ENCODE peak calls at places on chromosomes 2 and 18, in nine cellular contexts. E is dorsolateral prefrontal cortex; J is HS-5; M is transverse colon; Y is hippocampal formation; G is AML-193; D is NCI-H345; V is HS-27A; R is activated naive CD4-positive, alpha-beta T cell treated with anti-CD3 and anti-CD28 coated beads, Interleukin-2, amount 10 ng/mL, durations not matched to agents 7 days and 5 days. T is an unnamed sample.

GRCh38 chr2:235194836-235195235 is 243.0 kb downstream of the SH3BP4 start:
- DNase-seq in J (no peak), R (no peak), D (no peak), Y (no peak), M (no peak), E (no peak), V (no peak), G (no peak), T (no peak)

GRCh38 chr2:22035333-22035964 is 911.7 kb downstream of the TDRD15 start:
- DNase-seq in E (no peak), D (no peak), R (no peak), V (no peak), M (no peak), Y (no peak), G (no peak), J (no peak), T (no peak)

GRCh38 chr18:62485684-62486083 is 37.1 kb upstream of the ZCCHC2 start:
- DNase-seq in V (peak), Y (no peak), J (peak), R (no peak), M (no peak), G (no peak), D (peak), E (peak), T (no peak)

GRCh38 chr18:34543356-34543755 is 166.7 kb upstream of the DTNA start:
- DNase-seq in D (peak), Y (no peak), R (no peak), G (no peak), M (no peak), E (no peak), V (no peak), J (no peak), T (no peak)

GRCh38 chr2:27016801-27017325 is 15.9 kb upstream of the TMEM214 start:
- DNase-seq in G (peak), M (peak), E (no peak), Y (peak), J (no peak), D (peak), V (no peak), R (peak), T (peak)

GRCh38 chr18:73791081-73791480 is 356.6 kb downstream of the FBXO15 start:
- DNase-seq in E (no peak), D (no peak), J (no peak), G (no peak), Y (no peak), R (no peak), V (no peak), M (no peak), T (no peak)

GRCh38 chr18:69689081-69689759 is 258.5 kb downstream of the CD226 start:
- DNase-seq in Y (no peak), R (no peak), E (no peak), M (no peak), J (peak), D (no peak), G (no peak), V (no peak), T (no peak)

GRCh38 chr2:134252092-134252775 is 1.6 kb upstream of the MGAT5 start:
- DNase-seq in Y (no peak), V (no peak), J (no peak), D (peak), E (no peak), M (no peak), R (no peak), G (no peak), T (no peak)

GRCh38 chr2:182448371-182448770 is 21.5 kb upstream of the PDE1A start:
- DNase-seq in M (no peak), R (no peak), Y (no peak), J (no peak), E (no peak), V (no peak), D (no peak), G (no peak), T (no peak)

GRCh38 chr2:89763254-89763580 is 1071.7 kb downstream of the RPIA start:
- DNase-seq in J (no peak), Y (no peak), G (no peak), E (peak), V (no peak), R (no peak), D (no peak), M (no peak), T (no peak)

GRCh38 chr2:84493494-84493893 is 22.8 kb upstream of the DNAH6 start:
- DNase-seq in Y (no peak), V (peak), M (no peak), E (peak), G (no peak), R (no peak), D (no peak), J (peak), T (peak)

GRCh38 chr2:100214265-100214961 is 72.0 kb upstream of the AFF3 start:
- DNase-seq in Y (no peak), J (no peak), M (peak), D (no peak), E (no peak), V (no peak), G (peak), R (no peak), T (no peak)

GRCh38 chr18:55522011-55522410 is 66.0 kb downstream of the TCF4 start:
- DNase-seq in V (no peak), Y (peak), E (no peak), J (no peak), D (no peak), M (peak), G (peak), R (peak), T (no peak)

GRCh38 chr2:74001121-74001520 is 16.4 kb downstream of the TET3 start:
- DNase-seq in E (no peak), V (no peak), D (no peak), J (no peak), G (no peak), R (no peak), Y (no peak), M (no peak), T (no peak)